ENCODE peak calls at places on chromosome 12, in seven cellular contexts. One of them, this sample, is unnamed.

GRCh38 chr12:44334347-44334746 is 498.5 kb downstream of the TMEM117 start:
- DNase-seq in COLO829: no peak
- DNase-seq in NCI-H146: no peak
- DNase-seq in fibroblast of the conjunctiva: no peak
- DNase-seq in hypothalamus: no peak
- DNase-seq in CD4-positive, alpha-beta T cell: no peak
- DNase-seq in body of pancreas: no peak
- DNase-seq in this sample: no peak

GRCh38 chr12:46825526-46826414 is at the start of gene SLC38A4:
- DNase-seq in COLO829: no peak
- DNase-seq in NCI-H146: no peak
- DNase-seq in fibroblast of the conjunctiva: no peak
- DNase-seq in hypothalamus: no peak
- DNase-seq in CD4-positive, alpha-beta T cell: no peak
- DNase-seq in body of pancreas: peak
- DNase-seq in this sample: no peak

GRCh38 chr12:125186471-125187147 is 121.4 kb downstream of the AACS start:
- DNase-seq in COLO829: no peak
- DNase-seq in NCI-H146: peak
- DNase-seq in fibroblast of the conjunctiva: no peak
- DNase-seq in hypothalamus: no peak
- DNase-seq in CD4-positive, alpha-beta T cell: no peak
- DNase-seq in body of pancreas: no peak
- DNase-seq in this sample: no peak

GRCh38 chr12:120156315-120157259 is 37.9 kb downstream of the GCN1 start:
- DNase-seq in COLO829: no peak
- DNase-seq in NCI-H146: no peak
- DNase-seq in fibroblast of the conjunctiva: no peak
- DNase-seq in hypothalamus: no peak
- DNase-seq in CD4-positive, alpha-beta T cell: no peak
- DNase-seq in body of pancreas: no peak
- DNase-seq in this sample: no peak

GRCh38 chr12:117854339-117855012 is 114.3 kb downstream of the KSR2 start:
- DNase-seq in COLO829: peak
- DNase-seq in NCI-H146: peak
- DNase-seq in fibroblast of the conjunctiva: no peak
- DNase-seq in hypothalamus: peak
- DNase-seq in CD4-positive, alpha-beta T cell: no peak
- DNase-seq in body of pancreas: peak
- DNase-seq in this sample: peak

GRCh38 chr12:28253175-28253641 is 63.0 kb downstream of the CCDC91 start:
- DNase-seq in COLO829: peak
- DNase-seq in NCI-H146: no peak
- DNase-seq in fibroblast of the conjunctiva: no peak
- DNase-seq in hypothalamus: no peak
- DNase-seq in CD4-positive, alpha-beta T cell: no peak
- DNase-seq in body of pancreas: no peak
- DNase-seq in this sample: no peak

GRCh38 chr12:46524778-46525177 is 152.2 kb upstream of the SLC38A2 start:
- DNase-seq in COLO829: no peak
- DNase-seq in NCI-H146: no peak
- DNase-seq in fibroblast of the conjunctiva: peak
- DNase-seq in hypothalamus: no peak
- DNase-seq in CD4-positive, alpha-beta T cell: no peak
- DNase-seq in body of pancreas: peak
- DNase-seq in this sample: no peak

GRCh38 chr12:132218519-132218860 is 74.2 kb downstream of the NOC4L start:
- DNase-seq in COLO829: no peak
- DNase-seq in NCI-H146: peak
- DNase-seq in fibroblast of the conjunctiva: no peak
- DNase-seq in hypothalamus: no peak
- DNase-seq in CD4-positive, alpha-beta T cell: no peak
- DNase-seq in body of pancreas: no peak
- DNase-seq in this sample: no peak

GRCh38 chr12:90653051-90653450 is 301.9 kb downstream of the CCER1 start:
- DNase-seq in COLO829: no peak
- DNase-seq in NCI-H146: no peak
- DNase-seq in fibroblast of the conjunctiva: no peak
- DNase-seq in hypothalamus: no peak
- DNase-seq in CD4-positive, alpha-beta T cell: no peak
- DNase-seq in body of pancreas: no peak
- DNase-seq in this sample: no peak

GRCh38 chr12:68482660-68483059 is 128.0 kb upstream of the RAP1B start:
- DNase-seq in COLO829: no peak
- DNase-seq in NCI-H146: no peak
- DNase-seq in fibroblast of the conjunctiva: no peak
- DNase-seq in hypothalamus: no peak
- DNase-seq in CD4-positive, alpha-beta T cell: no peak
- DNase-seq in body of pancreas: no peak
- DNase-seq in this sample: no peak

GRCh38 chr12:97300921-97301320 is 161.7 kb upstream of the RMST start:
- DNase-seq in COLO829: peak
- DNase-seq in NCI-H146: no peak
- DNase-seq in fibroblast of the conjunctiva: no peak
- DNase-seq in hypothalamus: no peak
- DNase-seq in CD4-positive, alpha-beta T cell: no peak
- DNase-seq in body of pancreas: no peak
- DNase-seq in this sample: no peak

GRCh38 chr12:120229583-120230325 is 28.8 kb upstream of the RPLP0 start:
- DNase-seq in COLO829: no peak
- DNase-seq in NCI-H146: no peak
- DNase-seq in fibroblast of the conjunctiva: no peak
- DNase-seq in hypothalamus: no peak
- DNase-seq in CD4-positive, alpha-beta T cell: no peak
- DNase-seq in body of pancreas: no peak
- DNase-seq in this sample: no peak

GRCh38 chr12:75011120-75011519 is 198.5 kb downstream of the KCNC2 start:
- DNase-seq in COLO829: peak
- DNase-seq in NCI-H146: no peak
- DNase-seq in fibroblast of the conjunctiva: no peak
- DNase-seq in hypothalamus: no peak
- DNase-seq in CD4-positive, alpha-beta T cell: no peak
- DNase-seq in body of pancreas: no peak
- DNase-seq in this sample: no peak

GRCh38 chr12:121144416-121144914 is 11.8 kb downstream of the P2RX7 start:
- DNase-seq in COLO829: no peak
- DNase-seq in NCI-H146: no peak
- DNase-seq in fibroblast of the conjunctiva: peak
- DNase-seq in hypothalamus: no peak
- DNase-seq in CD4-positive, alpha-beta T cell: no peak
- DNase-seq in body of pancreas: no peak
- DNase-seq in this sample: no peak

GRCh38 chr12:112843272-112843671 is 51.7 kb downstream of the RPH3A start:
- DNase-seq in COLO829: no peak
- DNase-seq in NCI-H146: peak
- DNase-seq in fibroblast of the conjunctiva: peak
- DNase-seq in hypothalamus: no peak
- DNase-seq in CD4-positive, alpha-beta T cell: no peak
- DNase-seq in body of pancreas: no peak
- DNase-seq in this sample: no peak

GRCh38 chr12:31890295-31891285 is 68.6 kb upstream of the RESF1 start:
- DNase-seq in COLO829: no peak
- DNase-seq in NCI-H146: no peak
- DNase-seq in fibroblast of the conjunctiva: no peak
- DNase-seq in hypothalamus: no peak
- DNase-seq in CD4-positive, alpha-beta T cell: no peak
- DNase-seq in body of pancreas: no peak
- DNase-seq in this sample: no peak

GRCh38 chr12:11654338-11654737 is 4.9 kb downstream of the ETV6 start:
- DNase-seq in COLO829: no peak
- DNase-seq in NCI-H146: no peak
- DNase-seq in fibroblast of the conjunctiva: no peak
- DNase-seq in hypothalamus: no peak
- DNase-seq in CD4-positive, alpha-beta T cell: no peak
- DNase-seq in body of pancreas: no peak
- DNase-seq in this sample: no peak

GRCh38 chr12:116138781-116139180 is 138.7 kb downstream of the MED13L start:
- DNase-seq in COLO829: no peak
- DNase-seq in NCI-H146: no peak
- DNase-seq in fibroblast of the conjunctiva: no peak
- DNase-seq in hypothalamus: no peak
- DNase-seq in CD4-positive, alpha-beta T cell: no peak
- DNase-seq in body of pancreas: no peak
- DNase-seq in this sample: no peak

GRCh38 chr12:29797565-29798360 is 14.0 kb upstream of the TMTC1 start:
- DNase-seq in COLO829: no peak
- DNase-seq in NCI-H146: no peak
- DNase-seq in fibroblast of the conjunctiva: no peak
- DNase-seq in hypothalamus: no peak
- DNase-seq in CD4-positive, alpha-beta T cell: no peak
- DNase-seq in body of pancreas: no peak
- DNase-seq in this sample: no peak

GRCh38 chr12:107133462-107133861 is 40.1 kb upstream of the CRY1 start:
- DNase-seq in COLO829: no peak
- DNase-seq in NCI-H146: no peak
- DNase-seq in fibroblast of the conjunctiva: no peak
- DNase-seq in hypothalamus: no peak
- DNase-seq in CD4-positive, alpha-beta T cell: no peak
- DNase-seq in body of pancreas: no peak
- DNase-seq in this sample: no peak

GRCh38 chr12:67766370-67766769 is 117.8 kb downstream of the DYRK2 start:
- DNase-seq in COLO829: no peak
- DNase-seq in NCI-H146: no peak
- DNase-seq in fibroblast of the conjunctiva: peak
- DNase-seq in hypothalamus: no peak
- DNase-seq in CD4-positive, alpha-beta T cell: no peak
- DNase-seq in body of pancreas: no peak
- DNase-seq in this sample: no peak

GRCh38 chr12:119938049-119938667 is 50.9 kb upstream of the BICDL1 start:
- DNase-seq in COLO829: peak
- DNase-seq in NCI-H146: peak
- DNase-seq in fibroblast of the conjunctiva: peak
- DNase-seq in hypothalamus: peak
- DNase-seq in CD4-positive, alpha-beta T cell: peak
- DNase-seq in body of pancreas: peak
- DNase-seq in this sample: peak

GRCh38 chr12:113762155-113762848 is 203.8 kb downstream of the RBM19 start:
- DNase-seq in COLO829: no peak
- DNase-seq in NCI-H146: peak
- DNase-seq in fibroblast of the conjunctiva: no peak
- DNase-seq in hypothalamus: no peak
- DNase-seq in CD4-positive, alpha-beta T cell: no peak
- DNase-seq in body of pancreas: no peak
- DNase-seq in this sample: no peak

GRCh38 chr12:5123921-5124320 is 80.2 kb downstream of the KCNA5 start:
- DNase-seq in COLO829: no peak
- DNase-seq in NCI-H146: no peak
- DNase-seq in fibroblast of the conjunctiva: no peak
- DNase-seq in hypothalamus: no peak
- DNase-seq in CD4-positive, alpha-beta T cell: no peak
- DNase-seq in body of pancreas: no peak
- DNase-seq in this sample: no peak

GRCh38 chr12:103560604-103561101 is 26.4 kb upstream of the STAB2 start:
- DNase-seq in COLO829: peak
- DNase-seq in NCI-H146: no peak
- DNase-seq in fibroblast of the conjunctiva: peak
- DNase-seq in hypothalamus: no peak
- DNase-seq in CD4-positive, alpha-beta T cell: no peak
- DNase-seq in body of pancreas: no peak
- DNase-seq in this sample: no peak

GRCh38 chr12:57347284-57347683 is 83.6 kb downstream of the R3HDM2 start:
- DNase-seq in COLO829: no peak
- DNase-seq in NCI-H146: no peak
- DNase-seq in fibroblast of the conjunctiva: no peak
- DNase-seq in hypothalamus: no peak
- DNase-seq in CD4-positive, alpha-beta T cell: no peak
- DNase-seq in body of pancreas: no peak
- DNase-seq in this sample: no peak

GRCh38 chr12:51922762-51923505 is 15.6 kb downstream of the ACVRL1 start:
- DNase-seq in COLO829: no peak
- DNase-seq in NCI-H146: no peak
- DNase-seq in fibroblast of the conjunctiva: peak
- DNase-seq in hypothalamus: no peak
- DNase-seq in CD4-positive, alpha-beta T cell: no peak
- DNase-seq in body of pancreas: peak
- DNase-seq in this sample: no peak

GRCh38 chr12:108777156-108777555 is 45.8 kb upstream of the CORO1C start:
- DNase-seq in COLO829: no peak
- DNase-seq in NCI-H146: no peak
- DNase-seq in fibroblast of the conjunctiva: no peak
- DNase-seq in hypothalamus: no peak
- DNase-seq in CD4-positive, alpha-beta T cell: no peak
- DNase-seq in body of pancreas: no peak
- DNase-seq in this sample: no peak

GRCh38 chr12:93186131-93186530 is 191.6 kb upstream of the NUDT4 start:
- DNase-seq in COLO829: no peak
- DNase-seq in NCI-H146: no peak
- DNase-seq in fibroblast of the conjunctiva: no peak
- DNase-seq in hypothalamus: no peak
- DNase-seq in CD4-positive, alpha-beta T cell: no peak
- DNase-seq in body of pancreas: no peak
- DNase-seq in this sample: no peak

GRCh38 chr12:80692114-80692513 is 15.3 kb upstream of the MYF6 start:
- DNase-seq in COLO829: no peak
- DNase-seq in NCI-H146: no peak
- DNase-seq in fibroblast of the conjunctiva: no peak
- DNase-seq in hypothalamus: no peak
- DNase-seq in CD4-positive, alpha-beta T cell: no peak
- DNase-seq in body of pancreas: no peak
- DNase-seq in this sample: no peak

GRCh38 chr12:1071182-1071581 is 80.2 kb downstream of the ERC1 start:
- DNase-seq in COLO829: no peak
- DNase-seq in NCI-H146: no peak
- DNase-seq in fibroblast of the conjunctiva: no peak
- DNase-seq in hypothalamus: no peak
- DNase-seq in CD4-positive, alpha-beta T cell: no peak
- DNase-seq in body of pancreas: no peak
- DNase-seq in this sample: no peak

GRCh38 chr12:97203408-97203807 is 259.2 kb upstream of the RMST start:
- DNase-seq in COLO829: no peak
- DNase-seq in NCI-H146: no peak
- DNase-seq in fibroblast of the conjunctiva: no peak
- DNase-seq in hypothalamus: no peak
- DNase-seq in CD4-positive, alpha-beta T cell: no peak
- DNase-seq in body of pancreas: no peak
- DNase-seq in this sample: no peak

GRCh38 chr12:44372259-44372658 is 503.9 kb downstream of the NELL2 start:
- DNase-seq in COLO829: peak
- DNase-seq in NCI-H146: no peak
- DNase-seq in fibroblast of the conjunctiva: peak
- DNase-seq in hypothalamus: no peak
- DNase-seq in CD4-positive, alpha-beta T cell: no peak
- DNase-seq in body of pancreas: no peak
- DNase-seq in this sample: no peak

GRCh38 chr12:92927055-92927435 is 2.0 kb downstream of the EEA1 start:
- DNase-seq in COLO829: no peak
- DNase-seq in NCI-H146: no peak
- DNase-seq in fibroblast of the conjunctiva: no peak
- DNase-seq in hypothalamus: no peak
- DNase-seq in CD4-positive, alpha-beta T cell: no peak
- DNase-seq in body of pancreas: no peak
- DNase-seq in this sample: no peak

GRCh38 chr12:23055004-23055403 is 430.0 kb downstream of the ETNK1 start:
- DNase-seq in COLO829: peak
- DNase-seq in NCI-H146: peak
- DNase-seq in fibroblast of the conjunctiva: peak
- DNase-seq in hypothalamus: no peak
- DNase-seq in CD4-positive, alpha-beta T cell: no peak
- DNase-seq in body of pancreas: no peak
- DNase-seq in this sample: no peak